ENCODE peak calls at places on chromosomes 3 and 15, in five cellular contexts. One of them, this sample, is unnamed.

GRCh38 chr3:198076722-198077308 is 116.8 kb downstream of the LMLN start:
- DNase-seq in hepatocyte: no peak
- DNase-seq in PC-3: no peak
- DNase-seq in CD4-positive, alpha-beta T cell: no peak
- DNase-seq in heart left ventricle: no peak
- DNase-seq in this sample: no peak

GRCh38 chr3:16504242-16504641 is 9.3 kb downstream of the RFTN1 start:
- DNase-seq in PC-3: no peak
- DNase-seq in heart left ventricle: no peak
- DNase-seq in CD4-positive, alpha-beta T cell: no peak
- DNase-seq in hepatocyte: no peak
- DNase-seq in this sample: no peak

GRCh38 chr3:181265750-181266333 is 276.3 kb upstream of the DNAJC19 start:
- DNase-seq in heart left ventricle: no peak
- DNase-seq in hepatocyte: no peak
- DNase-seq in CD4-positive, alpha-beta T cell: no peak
- DNase-seq in PC-3: no peak
- DNase-seq in this sample: peak; percentile 35

GRCh38 chr3:70085613-70086012 is 86.1 kb downstream of the SAMMSON start:
- DNase-seq in hepatocyte: no peak
- DNase-seq in CD4-positive, alpha-beta T cell: no peak
- DNase-seq in PC-3: no peak
- DNase-seq in heart left ventricle: no peak
- DNase-seq in this sample: no peak

GRCh38 chr3:139117136-139117675 is 72.5 kb upstream of the PRR23C start:
- DNase-seq in heart left ventricle: no peak
- DNase-seq in CD4-positive, alpha-beta T cell: no peak
- DNase-seq in hepatocyte: no peak
- DNase-seq in PC-3: peak; percentile 82
- DNase-seq in this sample: peak; percentile 39

GRCh38 chr3:10434144-10434937 is 71.0 kb downstream of the ATP2B2 start:
- DNase-seq in hepatocyte: no peak
- DNase-seq in heart left ventricle: no peak
- DNase-seq in PC-3: no peak
- DNase-seq in CD4-positive, alpha-beta T cell: no peak
- DNase-seq in this sample: no peak

GRCh38 chr15:68228143-68228970 is 1.2 kb downstream of the CLN6 start:
- DNase-seq in heart left ventricle: no peak
- DNase-seq in CD4-positive, alpha-beta T cell: no peak
- DNase-seq in hepatocyte: no peak
- DNase-seq in PC-3: peak; percentile 9
- DNase-seq in this sample: peak; percentile 21

GRCh38 chr15:80325206-80325605 is 73.2 kb upstream of the CTXND1 start:
- DNase-seq in CD4-positive, alpha-beta T cell: no peak
- DNase-seq in PC-3: no peak
- DNase-seq in heart left ventricle: no peak
- DNase-seq in hepatocyte: no peak
- DNase-seq in this sample: no peak

GRCh38 chr3:13629644-13630043 is 80.7 kb downstream of the FBLN2 start:
- DNase-seq in CD4-positive, alpha-beta T cell: no peak
- DNase-seq in hepatocyte: no peak
- DNase-seq in heart left ventricle: no peak
- DNase-seq in PC-3: no peak
- DNase-seq in this sample: no peak

GRCh38 chr3:138036572-138036971 is 26.6 kb downstream of the CLDN18 start:
- DNase-seq in CD4-positive, alpha-beta T cell: no peak
- DNase-seq in PC-3: no peak
- DNase-seq in hepatocyte: no peak
- DNase-seq in heart left ventricle: no peak
- DNase-seq in this sample: no peak

GRCh38 chr3:63387568-63387967 is 109.5 kb downstream of the SYNPR start:
- DNase-seq in heart left ventricle: no peak
- DNase-seq in CD4-positive, alpha-beta T cell: no peak
- DNase-seq in PC-3: peak; percentile 5
- DNase-seq in hepatocyte: no peak
- DNase-seq in this sample: no peak

GRCh38 chr15:28929200-28929599 is 43.4 kb downstream of the APBA2 start:
- DNase-seq in heart left ventricle: no peak
- DNase-seq in hepatocyte: no peak
- DNase-seq in CD4-positive, alpha-beta T cell: no peak
- DNase-seq in PC-3: no peak
- DNase-seq in this sample: no peak

GRCh38 chr3:36493051-36493450 is 112.7 kb downstream of the STAC start:
- DNase-seq in PC-3: no peak
- DNase-seq in heart left ventricle: no peak
- DNase-seq in hepatocyte: no peak
- DNase-seq in CD4-positive, alpha-beta T cell: no peak
- DNase-seq in this sample: no peak

GRCh38 chr3:85342915-85343314 is 384.1 kb downstream of the CADM2 start:
- DNase-seq in hepatocyte: peak; percentile 42
- DNase-seq in PC-3: peak; percentile 69
- DNase-seq in heart left ventricle: no peak
- DNase-seq in CD4-positive, alpha-beta T cell: no peak
- DNase-seq in this sample: peak; percentile 16

GRCh38 chr3:46378426-46378942 is 7.7 kb downstream of the CCR5 start:
- DNase-seq in CD4-positive, alpha-beta T cell: peak; percentile 55
- DNase-seq in hepatocyte: peak; percentile 82
- DNase-seq in heart left ventricle: peak; percentile 59
- DNase-seq in PC-3: peak; percentile 83
- DNase-seq in this sample: peak; percentile 73

GRCh38 chr3:27675287-27675686 is 46.8 kb downstream of the EOMES start:
- DNase-seq in CD4-positive, alpha-beta T cell: no peak
- DNase-seq in heart left ventricle: no peak
- DNase-seq in hepatocyte: no peak
- DNase-seq in PC-3: no peak
- DNase-seq in this sample: peak; percentile 80

GRCh38 chr3:8499181-8499611 is 2.4 kb upstream of the LMCD1 start:
- DNase-seq in PC-3: peak; percentile 68
- DNase-seq in CD4-positive, alpha-beta T cell: no peak
- DNase-seq in heart left ventricle: no peak
- DNase-seq in hepatocyte: no peak
- DNase-seq in this sample: no peak

GRCh38 chr3:138908815-138909214 is 38.1 kb downstream of the FOXL2 start:
- DNase-seq in PC-3: no peak
- DNase-seq in CD4-positive, alpha-beta T cell: no peak
- DNase-seq in hepatocyte: no peak
- DNase-seq in heart left ventricle: no peak
- DNase-seq in this sample: no peak

GRCh38 chr15:44082558-44083151 is 112.4 kb downstream of the FRMD5 start:
- DNase-seq in CD4-positive, alpha-beta T cell: no peak
- DNase-seq in PC-3: no peak
- DNase-seq in hepatocyte: no peak
- DNase-seq in heart left ventricle: no peak
- DNase-seq in this sample: no peak

GRCh38 chr3:129627350-129628168 is 21.1 kb upstream of the PLXND1 start:
- DNase-seq in PC-3: peak; percentile 67
- DNase-seq in CD4-positive, alpha-beta T cell: peak; percentile 59
- DNase-seq in hepatocyte: peak; percentile 88
- DNase-seq in heart left ventricle: peak; percentile 81
- DNase-seq in this sample: peak; percentile 92

GRCh38 chr3:144865886-144866285 is 894.3 kb downstream of the DIPK2A start:
- DNase-seq in hepatocyte: no peak
- DNase-seq in heart left ventricle: no peak
- DNase-seq in CD4-positive, alpha-beta T cell: no peak
- DNase-seq in PC-3: no peak
- DNase-seq in this sample: no peak

GRCh38 chr3:102229062-102229655 is 205.7 kb upstream of the ZPLD1 start:
- DNase-seq in heart left ventricle: peak; percentile 42
- DNase-seq in PC-3: peak; percentile 94
- DNase-seq in hepatocyte: peak; percentile 83
- DNase-seq in CD4-positive, alpha-beta T cell: peak; percentile 66
- DNase-seq in this sample: peak; percentile 84

GRCh38 chr15:35293353-35294130 is 208.4 kb upstream of the NANOGP8 start:
- DNase-seq in PC-3: peak; percentile 89
- DNase-seq in hepatocyte: peak; percentile 39
- DNase-seq in CD4-positive, alpha-beta T cell: no peak
- DNase-seq in heart left ventricle: no peak
- DNase-seq in this sample: peak; percentile 68

GRCh38 chr3:4748127-4748526 is 231.1 kb upstream of the BHLHE40 start:
- DNase-seq in CD4-positive, alpha-beta T cell: no peak
- DNase-seq in PC-3: no peak
- DNase-seq in hepatocyte: no peak
- DNase-seq in heart left ventricle: no peak
- DNase-seq in this sample: no peak

GRCh38 chr3:66297917-66298316 is 77.1 kb downstream of the SLC25A26 start:
- DNase-seq in CD4-positive, alpha-beta T cell: no peak
- DNase-seq in hepatocyte: no peak
- DNase-seq in PC-3: no peak
- DNase-seq in heart left ventricle: no peak
- DNase-seq in this sample: no peak

GRCh38 chr3:69838217-69838616 is 99.0 kb downstream of the MITF start:
- DNase-seq in hepatocyte: no peak
- DNase-seq in heart left ventricle: no peak
- DNase-seq in PC-3: peak; percentile 41
- DNase-seq in CD4-positive, alpha-beta T cell: no peak
- DNase-seq in this sample: peak; percentile 14

GRCh38 chr15:68154923-68155559 is 50.1 kb downstream of the CALML4 start:
- DNase-seq in hepatocyte: peak; percentile 76
- DNase-seq in PC-3: peak; percentile 71
- DNase-seq in CD4-positive, alpha-beta T cell: peak; percentile 3
- DNase-seq in heart left ventricle: no peak
- DNase-seq in this sample: peak; percentile 71

GRCh38 chr3:190701096-190701532 is 161.4 kb downstream of the GMNC start:
- DNase-seq in heart left ventricle: peak; percentile 55
- DNase-seq in PC-3: peak; percentile 87
- DNase-seq in hepatocyte: peak; percentile 78
- DNase-seq in CD4-positive, alpha-beta T cell: no peak
- DNase-seq in this sample: peak; percentile 86
- TF ChIP-seq CTCF in heart left ventricle: peak; percentile 47
- TF ChIP-seq CTCF in PC-3: peak; percentile 95
- TF ChIP-seq CTCF in hepatocyte: peak; percentile 72
- TF ChIP-seq CTCF in CD4-positive, alpha-beta T cell: no peak
- TF ChIP-seq CTCF in this sample: peak; percentile 75

GRCh38 chr3:108345492-108346205 is 49.3 kb downstream of the HHLA2 start:
- DNase-seq in PC-3: peak; percentile 58
- DNase-seq in CD4-positive, alpha-beta T cell: no peak
- DNase-seq in hepatocyte: no peak
- DNase-seq in heart left ventricle: no peak
- DNase-seq in this sample: no peak
- TF ChIP-seq CTCF in PC-3: no peak
- TF ChIP-seq CTCF in CD4-positive, alpha-beta T cell: no peak
- TF ChIP-seq CTCF in hepatocyte: no peak
- TF ChIP-seq CTCF in heart left ventricle: no peak
- TF ChIP-seq CTCF in this sample: no peak

GRCh38 chr3:172666873-172667694 is 43.8 kb downstream of the NCEH1 start:
- DNase-seq in PC-3: peak; percentile 95
- DNase-seq in CD4-positive, alpha-beta T cell: peak; percentile 71
- DNase-seq in heart left ventricle: peak; percentile 65
- DNase-seq in hepatocyte: peak; percentile 93
- DNase-seq in this sample: peak; percentile 90

DNA sequence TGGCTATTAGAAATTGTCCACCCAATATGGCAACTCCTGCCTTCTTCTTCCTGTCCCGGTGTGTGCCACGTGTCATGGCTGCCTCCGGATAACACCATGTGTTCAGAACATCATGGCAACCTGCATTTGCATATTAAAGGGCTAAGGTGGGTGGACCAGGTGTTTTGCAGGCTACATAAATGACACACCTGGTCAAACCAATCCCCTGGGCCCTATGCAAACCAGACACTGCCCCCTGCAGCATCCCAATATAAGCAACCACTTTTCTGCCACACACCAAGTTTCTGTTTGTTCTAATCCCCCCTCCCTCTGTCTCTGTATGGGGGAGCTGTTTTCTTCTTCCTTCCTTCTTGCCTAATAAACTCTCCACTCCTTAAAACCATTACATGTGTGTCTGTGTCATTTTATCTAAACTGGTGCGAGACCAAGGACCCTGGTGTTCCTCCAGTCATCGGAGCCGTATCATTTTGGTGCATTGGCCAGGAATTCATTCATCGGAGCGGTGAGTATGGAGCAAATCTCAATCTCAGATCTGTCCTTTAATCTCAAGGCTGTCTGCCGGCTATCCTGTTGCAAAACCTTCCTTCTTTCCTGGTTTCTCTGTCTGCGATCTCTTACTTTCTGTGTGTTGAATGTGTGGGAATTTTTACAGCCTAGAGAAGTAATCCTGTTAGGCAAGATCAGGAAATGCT is 44.5 kb downstream of the NCEH1 start:
- DNase-seq in PC-3: no peak
- DNase-seq in hepatocyte: no peak
- DNase-seq in heart left ventricle: no peak
- DNase-seq in CD4-positive, alpha-beta T cell: no peak
- DNase-seq in this sample: peak; percentile 35
- TF ChIP-seq CTCF in PC-3: no peak
- TF ChIP-seq CTCF in hepatocyte: no peak
- TF ChIP-seq CTCF in heart left ventricle: no peak
- TF ChIP-seq CTCF in CD4-positive, alpha-beta T cell: no peak
- TF ChIP-seq CTCF in this sample: no peak

GRCh38 chr15:101540480-101541239 is 51.2 kb upstream of the PCSK6 start:
- DNase-seq in CD4-positive, alpha-beta T cell: no peak
- DNase-seq in heart left ventricle: no peak
- DNase-seq in PC-3: no peak
- DNase-seq in hepatocyte: no peak
- DNase-seq in this sample: peak; percentile 29
- TF ChIP-seq CTCF in CD4-positive, alpha-beta T cell: no peak
- TF ChIP-seq CTCF in heart left ventricle: peak; percentile 42
- TF ChIP-seq CTCF in PC-3: peak; percentile 20
- TF ChIP-seq CTCF in hepatocyte: no peak
- TF ChIP-seq CTCF in this sample: peak; percentile 5

DNA sequence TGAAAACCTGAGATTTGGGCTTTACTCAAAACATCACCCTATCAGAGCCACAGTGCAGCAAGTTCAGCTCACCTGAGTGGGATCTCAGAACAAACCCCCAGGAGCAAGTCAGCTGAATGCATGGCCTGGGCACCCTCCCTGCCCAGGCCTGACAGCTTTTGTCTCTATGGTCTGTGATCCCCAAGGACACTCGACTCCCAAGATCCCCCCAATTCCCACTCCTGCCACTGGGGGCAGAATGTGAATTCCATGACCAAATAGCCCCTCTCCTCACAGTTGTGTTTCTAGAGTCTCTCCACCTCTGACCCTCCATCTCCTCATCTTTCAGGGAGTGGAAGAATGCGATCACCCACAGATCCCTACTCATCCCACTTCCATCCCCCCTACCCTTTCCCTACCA is 58.9 kb downstream of the ZNF445 start:
- DNase-seq in hepatocyte: no peak
- DNase-seq in PC-3: peak; percentile 10
- DNase-seq in heart left ventricle: no peak
- DNase-seq in CD4-positive, alpha-beta T cell: no peak
- DNase-seq in this sample: no peak
- TF ChIP-seq CTCF in hepatocyte: peak; percentile 11
- TF ChIP-seq CTCF in PC-3: peak; percentile 50
- TF ChIP-seq CTCF in heart left ventricle: no peak
- TF ChIP-seq CTCF in CD4-positive, alpha-beta T cell: no peak
- TF ChIP-seq CTCF in this sample: peak; percentile 21

GRCh38 chr15:90642464-90643300 is 74.5 kb upstream of the BLM start:
- DNase-seq in heart left ventricle: no peak
- DNase-seq in hepatocyte: no peak
- DNase-seq in CD4-positive, alpha-beta T cell: no peak
- DNase-seq in PC-3: no peak
- DNase-seq in this sample: no peak
- TF ChIP-seq CTCF in heart left ventricle: no peak
- TF ChIP-seq CTCF in hepatocyte: no peak
- TF ChIP-seq CTCF in CD4-positive, alpha-beta T cell: no peak
- TF ChIP-seq CTCF in PC-3: peak; percentile 27
- TF ChIP-seq CTCF in this sample: no peak

This sample was measured in MCF 10A.